ENCODE peak calls at places on chromosomes 1 and 21, in four cellular contexts. C, E, J and O are unnamed samples.

GRCh38 chr1:20361401-20361800 is 70.7 kb downstream of the VWA5B1 start:
- DNase-seq in C (no peak), E (no peak), J (no peak), O (no peak)

GRCh38 chr1:12669529-12670068 is 25.7 kb downstream of the AADACL4 start:
- DNase-seq in C (no peak), E (no peak), J (no peak), O (no peak)

GRCh38 chr1:91781371-91781825 is 104.6 kb downstream of the TGFBR3 start:
- DNase-seq in C (peak), E (no peak), J (peak), O (no peak)

GRCh38 chr21:27813750-27814149 is 846.9 kb upstream of the ADAMTS5 start:
- DNase-seq in C (peak), E (no peak), J (no peak), O (no peak)

GRCh38 chr1:44405804-44406743 is 1.0 kb downstream of the RNF220 start:
- DNase-seq in C (no peak), E (no peak), J (no peak), O (peak)

GRCh38 chr1:39672551-39672947 is 642 bp upstream of the NT5C1A start:
- DNase-seq in C (no peak), E (no peak), J (no peak), O (no peak)

GRCh38 chr1:30323841-30324240 is 399.5 kb downstream of the MATN1 start:
- DNase-seq in C (no peak), E (peak), J (no peak), O (no peak)

GRCh38 chr1:30679976-30680305 is 43.4 kb downstream of the MATN1 start:
- DNase-seq in C (no peak), E (no peak), J (no peak), O (no peak)

GRCh38 chr1:20216574-20216973 is 30.3 kb upstream of the PLA2G2C start:
- DNase-seq in C (no peak), E (no peak), J (no peak), O (no peak)

GRCh38 chr1:170267317-170267716 is 121.6 kb downstream of the NTMT2 start:
- DNase-seq in C (peak), E (no peak), J (no peak), O (no peak)

GRCh38 chr1:221758455-221758854 is 16.6 kb upstream of the DUSP10 start:
- DNase-seq in C (no peak), E (no peak), J (no peak), O (no peak)

GRCh38 chr1:42700006-42700405 is 17.8 kb downstream of the YBX1 start:
- DNase-seq in C (no peak), E (no peak), J (no peak), O (no peak)

GRCh38 chr1:42703888-42704464 is 21.8 kb downstream of the YBX1 start:
- DNase-seq in C (no peak), E (no peak), J (no peak), O (no peak)

GRCh38 chr1:42692941-42693340 is 10.7 kb downstream of the YBX1 start:
- DNase-seq in C (no peak), E (no peak), J (no peak), O (no peak)

GRCh38 chr1:42692461-42692860 is 10.2 kb downstream of the YBX1 start:
- DNase-seq in C (no peak), E (no peak), J (no peak), O (no peak)

DNA sequence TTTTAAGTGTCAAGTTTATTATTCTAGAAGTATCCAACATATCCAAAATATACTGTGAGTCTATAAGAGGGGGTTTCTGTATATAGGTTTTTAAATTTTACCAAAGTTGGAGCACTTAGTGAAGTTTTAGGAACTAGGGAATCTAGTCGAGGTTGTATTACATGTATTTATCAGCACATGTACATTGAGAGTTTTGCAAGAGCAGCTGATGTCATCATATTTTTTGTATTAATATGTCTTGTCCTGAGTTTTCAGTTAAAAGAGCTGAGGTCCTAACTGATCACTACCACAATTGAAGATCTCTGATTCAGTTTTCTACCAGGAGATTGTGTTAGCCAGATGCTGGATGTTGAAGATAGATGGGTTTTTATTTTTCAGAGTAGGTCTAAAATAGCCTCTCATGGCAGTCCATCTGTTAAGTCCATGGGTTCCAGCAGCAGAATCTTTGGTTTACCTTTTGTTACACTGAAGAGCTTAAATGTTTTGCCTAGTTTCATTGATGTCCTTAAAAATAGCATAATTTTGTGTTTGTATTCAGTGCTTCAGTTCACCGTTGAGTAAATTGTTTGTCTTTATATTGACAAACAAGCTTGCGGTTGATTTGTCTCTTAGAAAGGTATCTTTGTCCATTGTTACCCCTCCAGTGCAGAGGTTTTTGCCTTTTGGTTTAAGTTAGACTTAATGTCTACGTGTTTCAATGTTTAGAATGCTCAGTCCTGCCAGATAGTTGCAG is 16.0 kb downstream of the YBX1 start:
- DNase-seq in C (no peak), E (no peak), J (no peak), O (no peak)
- TF ChIP-seq CTCF in C (no peak), E (no peak), J (no peak), O (peak)

GRCh38 chr1:204299828-204300365 is 59.8 kb downstream of the PLEKHA6 start:
- DNase-seq in C (no peak), E (no peak), J (no peak), O (no peak)

GRCh38 chr1:204295666-204296065 is 64.1 kb downstream of the PLEKHA6 start:
- DNase-seq in C (peak), E (peak), J (no peak), O (no peak)

GRCh38 chr1:204294371-204294770 is 65.4 kb downstream of the PLEKHA6 start:
- DNase-seq in C (peak), E (no peak), J (peak), O (no peak)

GRCh38 chr1:204293605-204294365 is 65.9 kb downstream of the PLEKHA6 start:
- DNase-seq in C (peak), E (no peak), J (peak), O (no peak)

DNA sequence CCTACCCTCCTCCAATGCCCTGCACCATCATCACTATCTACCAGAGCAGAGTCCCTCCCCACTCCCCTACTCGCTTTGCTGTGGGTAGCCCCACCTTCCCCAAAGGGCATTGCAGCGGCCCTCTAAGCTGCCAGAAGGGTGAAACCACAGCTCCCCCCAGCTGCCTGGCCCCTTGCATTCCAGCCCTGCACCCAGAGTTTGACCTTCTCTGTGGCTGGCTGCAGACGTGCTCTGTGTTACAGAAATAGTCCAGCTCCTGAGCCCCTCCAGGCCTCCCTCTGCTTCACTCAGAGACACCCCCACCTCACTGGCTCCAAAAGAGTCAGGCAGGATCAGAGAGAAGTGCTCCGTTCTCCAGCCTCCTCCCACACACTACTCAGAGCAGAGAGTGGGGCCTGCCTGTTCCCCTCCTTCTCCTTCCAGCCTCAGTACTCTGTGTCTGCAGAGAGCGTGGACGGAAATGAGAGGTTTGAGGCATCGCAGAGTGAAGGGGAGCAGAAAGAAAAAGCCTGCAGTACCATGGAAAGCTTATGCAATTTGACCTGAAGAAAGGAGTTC is 63.2 kb downstream of the PLEKHA6 start:
- DNase-seq in C (peak), E (no peak), J (peak), O (no peak)
- TF ChIP-seq CTCF in C (peak), E (no peak), J (no peak), O (no peak)

GRCh38 chr21:44350773-44351481 is 2.5 kb upstream of the TRPM2 start:
- DNase-seq in C (no peak), E (no peak), J (no peak), O (no peak)
- TF ChIP-seq CTCF in C (no peak), E (no peak), J (no peak), O (no peak)

GRCh38 chr1:118075116-118075515 is 109.9 kb downstream of the SPAG17 start:
- DNase-seq in C (no peak), E (no peak), J (no peak), O (no peak)
- TF ChIP-seq CTCF in C (no peak), E (no peak), J (no peak), O (no peak)